ENCODE peak calls at places on chromosomes 1 and 21, in four cellular contexts. T is H1, N is HepG2, O is GM12878. Y is an unnamed sample. For H3K4me1, the result is how much of the 10 kb centered on the place peaks cover.

GRCh38 chr1:59477286-59477685 is 180.4 kb downstream of the FGGY start:
- DNase-seq in T (no peak), N (no peak), O (no peak), Y (no peak)

GRCh38 chr1:221532071-221532755 is 209.7 kb downstream of the DUSP10 start:
- DNase-seq in T (no peak), N (no peak), O (no peak), Y (no peak)

GRCh38 chr1:217526636-217527035 is 104.3 kb downstream of the GPATCH2 start:
- DNase-seq in T (no peak), N (no peak), O (no peak), Y (no peak)

GRCh38 chr1:157961805-157962762 is 31.4 kb upstream of the KIRREL1 start:
- DNase-seq in T (no peak), N (no peak), O (no peak), Y (no peak)

GRCh38 chr1:91020967-91021685 is 709 bp downstream of the ZNF644 start:
- DNase-seq in T (peak), N (peak), O (no peak), Y (peak)

GRCh38 chr1:224513787-224514209 is 79.2 kb upstream of the WDR26 start:
- DNase-seq in T (peak), N (peak), O (no peak), Y (peak)

GRCh38 chr1:56863316-56863992 is 8.9 kb downstream of the C8A start:
- DNase-seq in T (no peak), N (no peak), O (no peak), Y (no peak)

GRCh38 chr21:32181415-32181814 is 97.4 kb downstream of the MIS18A start:
- DNase-seq in T (no peak), N (no peak), O (no peak), Y (no peak)

GRCh38 chr1:156809711-156810366 is 6.8 kb downstream of the SH2D2A start:
- DNase-seq in T (no peak), N (no peak), O (no peak), Y (no peak)

GRCh38 chr1:3632716-3633343 is 8.0 kb downstream of the TPRG1L start:
- DNase-seq in T (no peak), N (no peak), O (no peak), Y (no peak)

GRCh38 chr21:31873696-31874599 is 1.1 kb downstream of the HUNK start:
- DNase-seq in T (peak), N (no peak), O (no peak), Y (peak)

GRCh38 chr1:204464174-204464573 is 30.4 kb downstream of the PIK3C2B start:
- DNase-seq in T (no peak), N (no peak), O (no peak), Y (no peak)

GRCh38 chr1:225567789-225568188 is 85.1 kb downstream of the ENAH start:
- DNase-seq in T (no peak), N (peak), O (no peak), Y (no peak)

GRCh38 chr1:17405898-17406759 is 33.3 kb downstream of the RCC2 start:
- DNase-seq in T (peak), N (peak), O (no peak), Y (peak)

GRCh38 chr1:4351453-4351852 is 303.0 kb upstream of the AJAP1 start:
- DNase-seq in T (no peak), N (no peak), O (no peak), Y (no peak)

GRCh38 chr21:38400195-38400695 is 98.0 kb downstream of the ERG start:
- DNase-seq in T (no peak), N (no peak), O (no peak), Y (no peak)

GRCh38 chr1:118461154-118461553 is 276.1 kb upstream of the SPAG17 start:
- DNase-seq in T (no peak), N (peak), O (no peak), Y (no peak)

GRCh38 chr1:234065794-234066447 is 161.4 kb downstream of the SLC35F3 start:
- DNase-seq in T (peak), N (peak), O (peak), Y (peak)

GRCh38 chr1:192130175-192130574 is 28.1 kb upstream of the RGS18 start:
- DNase-seq in T (no peak), N (no peak), O (no peak), Y (no peak)

GRCh38 chr1:173122958-173123852 is 72.5 kb upstream of the TNFSF18 start:
- DNase-seq in T (peak), N (peak), O (no peak), Y (peak)

GRCh38 chr1:94864821-94865220 is 44.7 kb downstream of the SLC44A3 start:
- DNase-seq in T (no peak), N (no peak), O (no peak), Y (no peak)

GRCh38 chr1:90557706-90558105 is 159.4 kb downstream of the BARHL2 start:
- DNase-seq in T (no peak), N (no peak), O (no peak), Y (no peak)

GRCh38 chr1:52210044-52210443 is 68.2 kb downstream of the ZFYVE9 start:
- DNase-seq in T (no peak), N (no peak), O (no peak), Y (no peak)

GRCh38 chr1:90340604-90341003 is 345.7 kb downstream of the ZNF326 start:
- DNase-seq in T (no peak), N (no peak), O (no peak), Y (no peak)

GRCh38 chr21:46116189-46116845 is 18.4 kb downstream of the COL6A2 start:
- DNase-seq in T (peak), N (no peak), O (no peak), Y (no peak)

GRCh38 chr1:26996024-26996423 is 2.5 kb downstream of the TRNP1 start:
- DNase-seq in T (no peak), N (no peak), O (no peak), Y (no peak)

GRCh38 chr1:79304131-79304530 is 297.6 kb upstream of the ADGRL4 start:
- DNase-seq in T (no peak), N (no peak), O (no peak), Y (no peak)

GRCh38 chr1:100941098-100941527 is 45.2 kb downstream of the SLC30A7 start:
- DNase-seq in T (no peak), N (no peak), O (peak), Y (no peak)

GRCh38 chr21:45935628-45936027 is 45.9 kb upstream of the COL6A1 start:
- DNase-seq in T (peak), N (no peak), O (no peak), Y (peak)

GRCh38 chr1:50704126-50704525 is 255.9 kb downstream of the FAF1 start:
- DNase-seq in T (no peak), N (peak), O (no peak), Y (no peak)

GRCh38 chr1:50705041-50705440 is 255.0 kb downstream of the FAF1 start:
- DNase-seq in T (no peak), N (no peak), O (no peak), Y (no peak)

GRCh38 chr1:50702395-50702794 is 257.7 kb downstream of the FAF1 start:
- DNase-seq in T (no peak), N (no peak), O (no peak), Y (no peak)

GRCh38 chr1:50701706-50702317 is 258.3 kb downstream of the FAF1 start:
- DNase-seq in T (no peak), N (no peak), O (no peak), Y (no peak)

DNA sequence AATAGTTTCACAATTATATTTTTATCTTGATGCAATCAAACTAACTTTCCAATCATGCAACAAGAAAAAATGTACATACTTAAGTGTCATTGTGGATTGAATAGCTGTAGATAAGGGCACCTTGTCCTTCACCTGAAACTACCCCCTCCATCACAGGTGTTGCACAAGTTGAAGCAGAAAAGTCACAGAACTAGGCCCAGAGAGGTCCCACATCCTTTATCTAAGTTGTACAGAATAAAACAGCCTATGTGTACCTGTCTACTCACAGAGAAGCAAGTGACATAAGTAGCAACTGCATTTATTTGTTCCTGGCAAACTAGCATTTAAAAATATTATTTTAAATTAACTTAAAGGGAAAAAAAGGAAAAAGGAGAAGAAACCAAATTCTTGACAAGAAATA is 256.8 kb downstream of the FAF1 start:
- DNase-seq in T (no peak), N (no peak), O (no peak), Y (no peak)
- H3K9ac ChIP-seq in T (no peak), N (no peak), O (no peak), Y (no peak)

GRCh38 chr1:226659641-226660040 is 79.4 kb downstream of the ITPKB start:
- DNase-seq in T (no peak), N (no peak), O (no peak), Y (no peak)

GRCh38 chr1:226660410-226661182 is 78.5 kb downstream of the ITPKB start:
- DNase-seq in T (no peak), N (no peak), O (no peak), Y (no peak)

GRCh38 chr1:226661965-226662364 is 77.1 kb downstream of the ITPKB start:
- DNase-seq in T (no peak), N (no peak), O (no peak), Y (no peak)

GRCh38 chr1:226662704-226663326 is 76.3 kb downstream of the ITPKB start:
- DNase-seq in T (no peak), N (no peak), O (peak), Y (peak)

DNA sequence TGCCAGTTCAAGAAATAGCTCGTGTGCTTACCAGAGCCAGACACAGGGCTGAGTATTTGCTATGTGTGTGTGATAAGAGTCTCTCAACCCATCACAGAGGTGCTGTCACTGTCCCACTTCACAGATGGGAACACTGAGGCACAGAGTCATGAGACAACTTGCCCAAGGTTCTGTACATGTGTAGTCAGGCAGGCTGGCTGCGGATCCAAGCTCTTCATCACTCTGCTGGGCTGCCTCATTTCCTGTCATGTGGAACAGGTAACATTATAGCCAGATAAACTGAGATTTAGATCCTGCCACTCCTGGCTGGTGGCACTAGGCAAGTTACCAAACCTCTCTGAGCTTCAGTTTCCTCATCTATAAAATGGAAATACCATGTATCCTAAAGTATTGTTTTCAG is 77.8 kb downstream of the ITPKB start:
- DNase-seq in T (no peak), N (no peak), O (no peak), Y (no peak)
- H3K4me1 ChIP-seq in T (under half), N (under half), O (half or more), Y (under half)

DNA sequence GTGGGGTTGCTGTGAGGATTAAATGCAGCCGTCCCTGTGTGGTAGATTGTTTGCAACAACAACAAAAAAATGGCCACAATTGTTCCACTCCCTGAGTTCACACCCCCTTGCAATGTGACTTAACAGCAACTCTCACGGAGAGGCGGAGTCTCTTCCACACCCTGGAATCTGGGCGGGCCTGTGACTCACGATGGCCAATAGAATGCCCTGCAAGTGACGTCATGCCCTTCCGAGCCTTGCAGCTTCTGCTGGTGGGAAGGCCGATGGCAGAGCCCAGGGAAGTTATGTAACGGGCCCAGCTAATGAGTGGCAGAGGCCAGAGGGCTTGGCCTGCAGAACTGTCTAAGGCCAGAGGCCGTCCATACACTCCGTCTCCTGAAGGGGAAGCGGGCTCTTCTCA is 87.9 kb downstream of the RIPK4 start:
- DNase-seq in T (peak), N (peak), O (no peak), Y (peak)
- TF ChIP-seq SUZ12 in T (no peak), N (no peak), O (no peak), Y (no peak)

DNA sequence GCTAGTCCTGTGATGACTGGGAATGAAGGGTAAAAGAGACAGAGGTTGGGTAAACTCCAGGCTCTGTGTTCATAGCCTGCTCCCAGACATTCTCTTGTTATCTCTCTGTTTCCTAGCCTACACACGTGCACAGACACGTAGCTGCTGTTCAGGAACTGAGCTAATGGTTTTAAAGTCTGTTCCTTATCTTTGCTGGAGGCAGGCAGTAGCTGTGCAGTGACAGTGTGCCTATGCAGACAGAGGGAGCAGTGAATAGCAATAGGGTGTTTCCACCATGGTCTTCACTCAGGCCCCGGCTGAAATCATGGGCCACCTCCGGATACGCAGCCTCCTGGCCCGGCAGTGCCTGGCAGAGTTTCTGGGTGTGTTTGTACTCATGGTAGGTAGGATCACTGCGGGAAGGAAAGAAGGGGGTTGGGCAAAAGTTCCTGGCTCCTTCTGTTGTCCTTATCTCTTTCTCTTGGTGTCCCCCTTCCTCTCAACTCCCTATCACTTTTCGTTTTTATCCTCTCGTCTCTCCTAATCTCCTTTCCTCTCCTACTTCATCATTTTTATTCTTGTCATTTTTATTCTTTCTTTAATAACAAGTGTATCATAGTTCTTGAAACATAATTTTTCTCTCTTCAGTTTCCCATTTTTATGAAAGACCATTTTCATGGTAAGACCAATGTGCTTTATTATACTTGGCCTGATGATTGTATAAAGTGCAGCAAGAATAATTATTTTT is at the start of gene AQP10:
- DNase-seq in T (no peak), N (peak), O (no peak), Y (no peak)
- H3K9ac ChIP-seq in T (no peak), N (no peak), O (no peak), Y (no peak)

Y was measured in NT2/D1.